ENCODE peak calls at places on chromosomes 3 and 15, in five cellular contexts. One of them, this sample, is unnamed.

GRCh38 chr15:68479406-68479805 is 47.4 kb upstream of the ITGA11 start:
- DNase-seq in neural progenitor cell: no peak
- DNase-seq in H4: no peak
- DNase-seq in NCI-H345: no peak
- DNase-seq in activated T-helper 1 cell treated with Interleukin-2 at 50 U/mL for 16 hours: no peak
- DNase-seq in this sample: no peak

GRCh38 chr15:47725924-47726323 is 8.6 kb downstream of the SEMA6D start:
- DNase-seq in neural progenitor cell: no peak
- DNase-seq in H4: no peak
- DNase-seq in NCI-H345: no peak
- DNase-seq in activated T-helper 1 cell treated with Interleukin-2 at 50 U/mL for 16 hours: no peak
- DNase-seq in this sample: no peak

GRCh38 chr15:60265057-60265456 is 132.7 kb downstream of the ANXA2 start:
- DNase-seq in neural progenitor cell: no peak
- DNase-seq in H4: no peak
- DNase-seq in NCI-H345: no peak
- DNase-seq in activated T-helper 1 cell treated with Interleukin-2 at 50 U/mL for 16 hours: no peak
- DNase-seq in this sample: no peak

GRCh38 chr3:13282528-13282985 is 137.6 kb downstream of the NUP210 start:
- DNase-seq in neural progenitor cell: peak
- DNase-seq in H4: no peak
- DNase-seq in NCI-H345: no peak
- DNase-seq in activated T-helper 1 cell treated with Interleukin-2 at 50 U/mL for 16 hours: no peak
- DNase-seq in this sample: peak

GRCh38 chr3:170383567-170383966 is 26.1 kb downstream of the SKIL start:
- DNase-seq in neural progenitor cell: no peak
- DNase-seq in H4: no peak
- DNase-seq in NCI-H345: no peak
- DNase-seq in activated T-helper 1 cell treated with Interleukin-2 at 50 U/mL for 16 hours: no peak
- DNase-seq in this sample: no peak

GRCh38 chr3:193917096-193917495 is 218.9 kb upstream of the HES1 start:
- DNase-seq in neural progenitor cell: peak
- DNase-seq in H4: no peak
- DNase-seq in NCI-H345: no peak
- DNase-seq in activated T-helper 1 cell treated with Interleukin-2 at 50 U/mL for 16 hours: no peak
- DNase-seq in this sample: no peak

GRCh38 chr15:49881866-49882265 is 237.2 kb downstream of the ATP8B4 start:
- DNase-seq in neural progenitor cell: no peak
- DNase-seq in H4: no peak
- DNase-seq in NCI-H345: no peak
- DNase-seq in activated T-helper 1 cell treated with Interleukin-2 at 50 U/mL for 16 hours: no peak
- DNase-seq in this sample: no peak

GRCh38 chr3:165210727-165211126 is 14.5 kb upstream of the SLITRK3 start:
- DNase-seq in neural progenitor cell: no peak
- DNase-seq in H4: no peak
- DNase-seq in NCI-H345: no peak
- DNase-seq in activated T-helper 1 cell treated with Interleukin-2 at 50 U/mL for 16 hours: no peak
- DNase-seq in this sample: no peak

GRCh38 chr3:37096972-37097371 is 77.4 kb downstream of the LRRFIP2 start:
- DNase-seq in neural progenitor cell: no peak
- DNase-seq in H4: no peak
- DNase-seq in NCI-H345: no peak
- DNase-seq in activated T-helper 1 cell treated with Interleukin-2 at 50 U/mL for 16 hours: no peak
- DNase-seq in this sample: no peak

GRCh38 chr3:131217296-131217741 is 164.3 kb upstream of the NUDT16 start:
- DNase-seq in neural progenitor cell: no peak
- DNase-seq in H4: peak
- DNase-seq in NCI-H345: no peak
- DNase-seq in activated T-helper 1 cell treated with Interleukin-2 at 50 U/mL for 16 hours: no peak
- DNase-seq in this sample: no peak

GRCh38 chr3:120726784-120727183 is 15.5 kb downstream of the RABL3 start:
- DNase-seq in neural progenitor cell: no peak
- DNase-seq in H4: no peak
- DNase-seq in NCI-H345: no peak
- DNase-seq in activated T-helper 1 cell treated with Interleukin-2 at 50 U/mL for 16 hours: no peak
- DNase-seq in this sample: no peak

GRCh38 chr3:34947849-34948248 is 691.5 kb upstream of the ARPP21 start:
- DNase-seq in neural progenitor cell: peak
- DNase-seq in H4: peak
- DNase-seq in NCI-H345: no peak
- DNase-seq in activated T-helper 1 cell treated with Interleukin-2 at 50 U/mL for 16 hours: no peak
- DNase-seq in this sample: no peak

GRCh38 chr3:194250104-194251002 is 100.8 kb downstream of the CPN2 start:
- DNase-seq in neural progenitor cell: no peak
- DNase-seq in H4: no peak
- DNase-seq in NCI-H345: no peak
- DNase-seq in activated T-helper 1 cell treated with Interleukin-2 at 50 U/mL for 16 hours: no peak
- DNase-seq in this sample: no peak

GRCh38 chr15:85580914-85581313 is 200.5 kb downstream of the AKAP13 start:
- DNase-seq in neural progenitor cell: no peak
- DNase-seq in H4: no peak
- DNase-seq in NCI-H345: no peak
- DNase-seq in activated T-helper 1 cell treated with Interleukin-2 at 50 U/mL for 16 hours: peak
- DNase-seq in this sample: no peak

GRCh38 chr3:13492048-13492447 is 11.9 kb downstream of the HDAC11 start:
- DNase-seq in neural progenitor cell: no peak
- DNase-seq in H4: no peak
- DNase-seq in NCI-H345: no peak
- DNase-seq in activated T-helper 1 cell treated with Interleukin-2 at 50 U/mL for 16 hours: no peak
- DNase-seq in this sample: no peak

GRCh38 chr15:91706366-91707032 is 147.0 kb upstream of the SLCO3A1 start:
- DNase-seq in neural progenitor cell: peak
- DNase-seq in H4: peak
- DNase-seq in NCI-H345: peak
- DNase-seq in activated T-helper 1 cell treated with Interleukin-2 at 50 U/mL for 16 hours: peak
- DNase-seq in this sample: no peak

GRCh38 chr3:116291141-116291540 is 154.1 kb downstream of the LSAMP start:
- DNase-seq in neural progenitor cell: no peak
- DNase-seq in H4: no peak
- DNase-seq in NCI-H345: no peak
- DNase-seq in activated T-helper 1 cell treated with Interleukin-2 at 50 U/mL for 16 hours: no peak
- DNase-seq in this sample: no peak

GRCh38 chr15:85672338-85673097 is 122.2 kb downstream of the KLHL25 start:
- DNase-seq in neural progenitor cell: no peak
- DNase-seq in H4: no peak
- DNase-seq in NCI-H345: no peak
- DNase-seq in activated T-helper 1 cell treated with Interleukin-2 at 50 U/mL for 16 hours: no peak
- DNase-seq in this sample: no peak

GRCh38 chr3:150723946-150724345 is 20.2 kb upstream of the ERICH6 start:
- DNase-seq in neural progenitor cell: no peak
- DNase-seq in H4: no peak
- DNase-seq in NCI-H345: no peak
- DNase-seq in activated T-helper 1 cell treated with Interleukin-2 at 50 U/mL for 16 hours: no peak
- DNase-seq in this sample: no peak

GRCh38 chr15:90294601-90295269 is 29.3 kb downstream of the NGRN start:
- DNase-seq in neural progenitor cell: no peak
- DNase-seq in H4: no peak
- DNase-seq in NCI-H345: peak
- DNase-seq in activated T-helper 1 cell treated with Interleukin-2 at 50 U/mL for 16 hours: no peak
- DNase-seq in this sample: no peak

GRCh38 chr15:62248277-62248974 is 83.3 kb upstream of the C2CD4B start:
- DNase-seq in neural progenitor cell: no peak
- DNase-seq in H4: no peak
- DNase-seq in NCI-H345: no peak
- DNase-seq in activated T-helper 1 cell treated with Interleukin-2 at 50 U/mL for 16 hours: no peak
- DNase-seq in this sample: no peak

GRCh38 chr15:96331141-96331941 is 841 bp downstream of the NR2F2 start:
- DNase-seq in neural progenitor cell: peak
- DNase-seq in H4: no peak
- DNase-seq in NCI-H345: no peak
- DNase-seq in activated T-helper 1 cell treated with Interleukin-2 at 50 U/mL for 16 hours: no peak
- DNase-seq in this sample: no peak

GRCh38 chr15:50107591-50108408 is 11.2 kb downstream of the ATP8B4 start:
- DNase-seq in neural progenitor cell: no peak
- DNase-seq in H4: no peak
- DNase-seq in NCI-H345: no peak
- DNase-seq in activated T-helper 1 cell treated with Interleukin-2 at 50 U/mL for 16 hours: no peak
- DNase-seq in this sample: no peak

GRCh38 chr15:84400820-84401219 is 165.2 kb downstream of the GOLGA6L4 start:
- DNase-seq in neural progenitor cell: no peak
- DNase-seq in H4: no peak
- DNase-seq in NCI-H345: no peak
- DNase-seq in activated T-helper 1 cell treated with Interleukin-2 at 50 U/mL for 16 hours: no peak
- DNase-seq in this sample: no peak

GRCh38 chr3:14440531-14441239 is 38.3 kb downstream of the SLC6A6 start:
- DNase-seq in neural progenitor cell: peak
- DNase-seq in H4: no peak
- DNase-seq in NCI-H345: peak
- DNase-seq in activated T-helper 1 cell treated with Interleukin-2 at 50 U/mL for 16 hours: no peak
- DNase-seq in this sample: no peak

GRCh38 chr15:61106886-61107285 is 122.2 kb downstream of the RORA start:
- DNase-seq in neural progenitor cell: no peak
- DNase-seq in H4: no peak
- DNase-seq in NCI-H345: no peak
- DNase-seq in activated T-helper 1 cell treated with Interleukin-2 at 50 U/mL for 16 hours: no peak
- DNase-seq in this sample: no peak

GRCh38 chr3:128621234-128621633 is 29.4 kb downstream of the RPN1 start:
- DNase-seq in neural progenitor cell: no peak
- DNase-seq in H4: no peak
- DNase-seq in NCI-H345: no peak
- DNase-seq in activated T-helper 1 cell treated with Interleukin-2 at 50 U/mL for 16 hours: no peak
- DNase-seq in this sample: no peak

GRCh38 chr3:9870978-9871377 is 9.1 kb downstream of the CIDEC start:
- DNase-seq in neural progenitor cell: no peak
- DNase-seq in H4: peak
- DNase-seq in NCI-H345: no peak
- DNase-seq in activated T-helper 1 cell treated with Interleukin-2 at 50 U/mL for 16 hours: no peak
- DNase-seq in this sample: no peak

GRCh38 chr3:76308541-76308940 is 523.2 kb upstream of the ZNF717 start:
- DNase-seq in neural progenitor cell: no peak
- DNase-seq in H4: no peak
- DNase-seq in NCI-H345: no peak
- DNase-seq in activated T-helper 1 cell treated with Interleukin-2 at 50 U/mL for 16 hours: no peak
- DNase-seq in this sample: no peak

GRCh38 chr3:159731254-159731653 is 257.4 kb upstream of the IL12A start:
- DNase-seq in neural progenitor cell: no peak
- DNase-seq in H4: no peak
- DNase-seq in NCI-H345: no peak
- DNase-seq in activated T-helper 1 cell treated with Interleukin-2 at 50 U/mL for 16 hours: no peak
- DNase-seq in this sample: no peak

This sample was measured in activated B cell treated with CpG ODN at 0.5 μM for 24 hours.